ENCODE peak calls at places on chromosomes 13 and 19, in six cellular contexts. W is esophagus muscularis mucosa; Z is GM23338; F is GM23248; C is psoas muscle; R is effector memory CD4-positive, alpha-beta T cell. X is an unnamed sample. For H3K36me3, the result is how much of the 10 kb centered on the place peaks cover.

GRCh38 chr13:89862691-89863036 is 1484.8 kb upstream of the MIR17HG start:
- DNase-seq in W (no peak), Z (no peak), F (no peak), C (no peak), R (no peak), X (no peak)

GRCh38 chr19:45446295-45446694 is 21.5 kb upstream of the FOSB start:
- DNase-seq in W (no peak), Z (peak), F (peak), C (no peak), R (no peak), X (no peak)

GRCh38 chr13:111219950-111220349 is 100.5 kb upstream of the TEX29 start:
- DNase-seq in W (no peak), Z (no peak), F (peak), C (no peak), R (no peak), X (no peak)

GRCh38 chr19:45999653-46000121 is 4.4 kb downstream of the CCDC61 start:
- DNase-seq in W (no peak), Z (peak), F (peak), C (peak), R (no peak), X (peak)

GRCh38 chr19:56107626-56108351 is 13.3 kb downstream of the ZNF787 start:
- DNase-seq in W (no peak), Z (peak), F (no peak), C (no peak), R (no peak), X (peak)

GRCh38 chr13:39483326-39483725 is 119.7 kb downstream of the LHFPL6 start:
- DNase-seq in W (no peak), Z (no peak), F (peak), C (no peak), R (no peak), X (no peak)

GRCh38 chr13:38349386-38350113 is at the start of gene UFM1:
- DNase-seq in W (peak), Z (peak), F (peak), C (peak), R (peak), X (peak)

GRCh38 chr13:95533545-95534135 is 18.9 kb upstream of the CLDN10 start:
- DNase-seq in W (no peak), Z (peak), F (no peak), C (no peak), R (no peak), X (no peak)

GRCh38 chr19:6521718-6522646 is 8.8 kb upstream of the TNFSF9 start:
- DNase-seq in W (no peak), Z (peak), F (peak), C (no peak), R (peak), X (no peak)

GRCh38 chr19:3684817-3685410 is 15.4 kb downstream of the PIP5K1C start:
- DNase-seq in W (no peak), Z (no peak), F (no peak), C (no peak), R (no peak), X (no peak)

GRCh38 chr19:4604912-4605311 is 34.4 kb upstream of the TNFAIP8L1 start:
- DNase-seq in W (no peak), Z (no peak), F (no peak), C (no peak), R (no peak), X (no peak)

GRCh38 chr19:5947435-5947834 is 30.5 kb downstream of the RANBP3 start:
- DNase-seq in W (no peak), Z (no peak), F (peak), C (peak), R (no peak), X (peak)

GRCh38 chr13:47298506-47298905 is 401.7 kb upstream of the HTR2A start:
- DNase-seq in W (no peak), Z (no peak), F (no peak), C (no peak), R (no peak), X (no peak)

GRCh38 chr19:7917292-7918061 is 2.7 kb upstream of the SNAPC2 start:
- DNase-seq in W (no peak), Z (peak), F (peak), C (peak), R (no peak), X (peak)

GRCh38 chr13:91313103-91313502 is 34.4 kb upstream of the MIR17HG start:
- DNase-seq in W (no peak), Z (peak), F (peak), C (no peak), R (no peak), X (peak)

GRCh38 chr13:78183737-78184136 is 265.1 kb upstream of the EDNRB start:
- DNase-seq in W (no peak), Z (no peak), F (peak), C (no peak), R (no peak), X (no peak)

GRCh38 chr19:6476896-6477431 is 4.6 kb downstream of the DENND1C start:
- DNase-seq in W (no peak), Z (no peak), F (no peak), C (no peak), R (no peak), X (no peak)

GRCh38 chr13:23509781-23510543 is 60.2 kb upstream of the TNFRSF19 start:
- DNase-seq in W (no peak), Z (no peak), F (peak), C (no peak), R (no peak), X (no peak)

GRCh38 chr13:39552233-39552632 is 50.8 kb downstream of the LHFPL6 start:
- DNase-seq in W (no peak), Z (no peak), F (no peak), C (no peak), R (no peak), X (no peak)

GRCh38 chr13:26095338-26095737 is 43.5 kb upstream of the SHISA2 start:
- DNase-seq in W (no peak), Z (no peak), F (no peak), C (no peak), R (no peak), X (no peak)

GRCh38 chr13:100535401-100536135 is 53.0 kb downstream of the GGACT start:
- DNase-seq in W (no peak), Z (no peak), F (peak), C (no peak), R (no peak), X (peak)

GRCh38 chr19:50896591-50897190 is 14.5 kb downstream of the KLK4 start:
- DNase-seq in W (no peak), Z (no peak), F (peak), C (no peak), R (no peak), X (no peak)

GRCh38 chr13:41780736-41781708 is 179.9 kb downstream of the VWA8 start:
- DNase-seq in W (no peak), Z (no peak), F (peak), C (no peak), R (no peak), X (no peak)

GRCh38 chr19:53978975-53979801 is 12.2 kb upstream of the CACNG6 start:
- DNase-seq in W (no peak), Z (peak), F (no peak), C (no peak), R (no peak), X (no peak)
- H3K4me3 ChIP-seq in W (peak), Z (peak), F (peak), C (peak), R (no peak), X (peak)

GRCh38 chr13:85590231-85590931 is 208.8 kb downstream of the SLITRK6 start:
- DNase-seq in W (no peak), Z (no peak), F (no peak), C (no peak), R (no peak), X (no peak)
- H3K27ac ChIP-seq in W (no peak), Z (no peak), F (no peak), C (no peak), R (no peak), X (no peak)

GRCh38 chr13:49481788-49482187 is 14.0 kb upstream of the PHF11 start:
- DNase-seq in W (no peak), Z (no peak), F (no peak), C (no peak), R (no peak), X (no peak)

GRCh38 chr13:49472186-49472585 is 23.6 kb upstream of the PHF11 start:
- DNase-seq in W (no peak), Z (no peak), F (peak), C (no peak), R (no peak), X (no peak)

GRCh38 chr13:49476529-49476928 is 19.2 kb upstream of the PHF11 start:
- DNase-seq in W (no peak), Z (no peak), F (no peak), C (no peak), R (no peak), X (no peak)
- H3K36me3 ChIP-seq in W (half or more), Z (under half), F (under half), C (half or more), R (half or more), X (under half)

DNA sequence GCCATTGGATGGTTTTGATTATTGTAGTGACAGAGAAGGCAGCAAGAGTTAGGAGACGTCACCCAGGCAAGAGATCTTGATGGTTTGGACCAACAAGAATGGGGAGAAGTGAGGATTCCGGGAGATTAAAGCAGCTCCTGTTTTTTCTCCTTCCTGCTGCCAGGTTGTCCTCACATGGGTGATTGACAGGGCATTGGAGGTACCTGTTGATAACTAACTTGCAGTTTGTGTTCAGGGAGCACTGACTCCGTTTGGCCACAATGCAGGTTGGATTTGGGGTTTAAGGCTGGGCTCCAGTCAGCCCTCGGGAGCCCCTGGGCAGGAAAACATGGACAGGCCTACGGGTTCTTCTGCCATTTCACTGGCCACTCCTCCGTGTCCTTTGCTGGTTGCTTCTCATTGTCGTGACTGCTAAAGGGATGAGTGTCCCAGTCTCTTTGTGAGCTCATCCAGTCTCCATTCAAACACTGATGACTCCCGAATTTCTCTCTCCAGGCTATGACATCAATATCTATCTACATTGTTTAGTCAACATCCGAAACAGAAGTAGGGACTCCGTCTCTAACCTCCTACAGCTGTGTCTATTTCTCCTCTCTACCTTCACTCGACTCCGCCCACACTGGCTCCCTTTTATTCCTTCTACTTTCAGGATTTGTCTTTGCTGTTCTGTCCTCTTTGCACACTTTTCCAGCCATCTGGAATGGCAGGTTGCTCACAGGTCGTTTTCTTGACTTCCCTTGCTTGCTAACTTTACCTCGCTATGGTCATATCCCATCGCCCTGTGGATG is 1.3 kb upstream of the PTOV1 start:
- DNase-seq in W (no peak), Z (no peak), F (no peak), C (no peak), R (no peak), X (no peak)
- H3K4me3 ChIP-seq in W (peak), Z (peak), F (peak), C (peak), R (no peak), X (peak)

DNA sequence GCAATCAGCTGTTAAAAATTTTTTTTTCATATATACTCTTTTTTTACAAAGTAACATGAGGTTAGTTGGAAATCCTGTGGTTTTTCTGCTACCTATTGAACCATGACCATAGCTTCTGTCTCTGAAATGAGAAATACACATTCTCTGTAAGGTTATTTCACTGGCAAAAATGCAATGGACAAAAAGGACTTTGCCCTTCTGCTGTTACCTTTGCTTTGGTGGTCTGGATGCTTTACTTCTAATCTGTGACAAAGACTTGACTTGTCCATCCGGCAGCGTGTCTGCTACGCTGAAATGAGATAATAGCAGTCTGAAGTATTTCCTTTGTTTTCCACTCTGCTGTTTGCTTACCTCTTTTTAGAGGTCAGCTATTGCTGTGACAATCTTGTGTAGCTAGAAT is 412.8 kb downstream of the SLITRK6 start:
- DNase-seq in W (no peak), Z (no peak), F (no peak), C (no peak), R (no peak), X (no peak)
- H3K27ac ChIP-seq in W (no peak), Z (no peak), F (no peak), C (no peak), R (no peak), X (no peak)

GRCh38 chr13:113323869-113324268 is 26.8 kb downstream of the LAMP1 start:
- DNase-seq in W (no peak), Z (no peak), F (no peak), C (peak), R (no peak), X (no peak)
- H3K36me3 ChIP-seq in W (half or more), Z (under half), F (under half), C (half or more), R (half or more), X (under half)

DNA sequence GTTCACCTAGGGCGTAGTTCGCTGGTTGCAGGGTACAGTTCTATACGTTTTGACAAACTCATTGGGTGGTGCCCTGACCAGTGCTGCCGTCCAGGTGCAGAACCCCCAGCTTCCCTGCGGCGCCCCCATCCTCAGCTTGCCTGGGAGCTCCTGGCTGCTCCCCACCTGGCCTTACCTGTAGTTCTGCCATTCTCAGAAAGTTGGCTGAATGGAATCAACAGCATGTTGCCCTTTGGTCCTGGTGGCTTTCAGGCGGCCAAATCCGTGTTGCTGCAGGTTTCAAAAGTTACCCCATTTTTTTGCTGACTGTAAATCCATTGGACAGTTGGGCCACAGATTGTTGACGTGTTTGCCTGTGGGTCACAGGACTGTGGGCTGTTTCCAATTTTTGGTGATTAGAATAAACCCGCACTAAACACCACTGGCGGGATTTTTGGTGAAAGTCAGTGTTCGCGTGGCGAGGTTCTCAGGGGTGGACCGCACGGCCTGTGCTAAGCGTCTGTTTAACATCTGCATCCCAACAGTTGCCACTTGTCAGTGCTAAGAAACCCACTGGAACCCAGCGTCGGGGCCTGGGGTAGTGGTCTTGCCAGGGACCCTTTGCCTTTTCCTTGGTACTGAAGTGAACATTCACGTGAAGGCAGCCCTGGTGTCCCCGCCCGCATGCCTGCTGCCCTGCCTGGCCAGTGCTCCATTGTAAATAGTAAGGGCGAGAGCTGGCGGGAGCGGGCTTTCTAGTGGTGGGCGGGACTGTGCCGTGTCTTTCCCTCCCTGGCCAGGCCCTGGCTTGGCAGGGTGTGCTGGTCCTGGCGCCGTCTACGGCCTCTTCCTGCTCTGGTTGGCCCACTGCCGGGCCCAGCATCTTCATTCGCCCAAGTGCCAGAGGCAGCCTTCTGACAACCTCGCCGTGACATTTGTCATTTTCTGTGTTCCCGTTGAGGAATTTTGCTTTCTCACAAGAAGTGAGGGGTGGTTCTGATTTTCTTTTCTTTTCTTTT is 3.3 kb downstream of the DOT1L start:
- DNase-seq in W (no peak), Z (peak), F (peak), C (peak), R (no peak), X (peak)
- H3K4me3 ChIP-seq in W (no peak), Z (no peak), F (peak), C (peak), R (no peak), X (no peak)

X was measured in testis.